ENCODE peak calls at places on chromosomes 7 and 10, in four cellular contexts. E, X, U and F are unnamed samples.

GRCh38 chr10:76033457-76034196 is 602.2 kb downstream of the LRMDA start:
- DNase-seq in U (peak; percentile 61), X (no peak), E (no peak), F (peak; percentile 36)

GRCh38 chr10:28719789-28720436 is 42.6 kb downstream of the BAMBI start:
- DNase-seq in E (no peak), X (no peak), U (no peak), F (no peak)

GRCh38 chr10:93208717-93209464 is 135.2 kb downstream of the CYP26A1 start:
- DNase-seq in U (no peak), E (no peak), X (peak; percentile 86), F (no peak)

GRCh38 chr7:31126976-31127375 is 74.9 kb downstream of the ADCYAP1R1 start:
- DNase-seq in E (no peak), U (no peak), X (no peak), F (no peak)

GRCh38 chr10:48506147-48506917 is 98.5 kb downstream of the ARHGAP22 start:
- DNase-seq in X (peak; percentile 69), E (no peak), U (peak; percentile 24), F (no peak)

GRCh38 chr7:132049462-132050304 is 493.3 kb upstream of the PODXL start:
- DNase-seq in U (peak; percentile 50), X (no peak), E (no peak), F (no peak)

GRCh38 chr10:91521444-91521843 is 111.3 kb downstream of the HECTD2 start:
- DNase-seq in U (no peak), X (no peak), E (no peak), F (no peak)

GRCh38 chr10:51747211-51747610 is 47.8 kb upstream of the CSTF2T start:
- DNase-seq in U (no peak), X (no peak), E (no peak), F (no peak)

GRCh38 chr10:97263971-97264370 is 28.5 kb downstream of the ARHGAP19 start:
- DNase-seq in U (no peak), X (no peak), E (no peak), F (no peak)

GRCh38 chr7:135714534-135715009 is 13.4 kb downstream of the SLC13A4 start:
- DNase-seq in X (peak; percentile 96), E (no peak), U (no peak), F (no peak)

GRCh38 chr10:42981358-42982236 is 95.3 kb upstream of the RET start:
- DNase-seq in E (peak; percentile 13), X (peak; percentile 73), U (peak; percentile 74), F (no peak)

GRCh38 chr10:23516530-23516929 is 77.7 kb downstream of the OTUD1 start:
- DNase-seq in U (no peak), E (no peak), X (peak; percentile 74), F (no peak)

GRCh38 chr10:42790835-42791234 is 8.2 kb downstream of the BMS1 start:
- DNase-seq in E (no peak), U (no peak), X (no peak), F (no peak)

GRCh38 chr7:83021032-83021431 is 141.7 kb downstream of the PCLO start:
- DNase-seq in E (no peak), X (no peak), U (no peak), F (no peak)

GRCh38 chr10:101367569-101368453 is 13.8 kb downstream of the BTRC start:
- DNase-seq in E (no peak), U (no peak), X (peak; percentile 36), F (no peak)

GRCh38 chr10:71729023-71729649 is 9.6 kb upstream of the C10orf105 start:
- DNase-seq in E (peak; percentile 74), X (no peak), U (peak; percentile 57), F (peak; percentile 89)

GRCh38 chr10:15879058-15879457 is 18.8 kb upstream of the MINDY3 start:
- DNase-seq in X (peak; percentile 80), U (no peak), E (no peak), F (no peak)

GRCh38 chr7:92058040-92058439 is 76.2 kb downstream of the CYP51A1 start:
- DNase-seq in U (no peak), X (no peak), E (no peak), F (no peak)

GRCh38 chr7:130141858-130142653 is 63.1 kb downstream of the TMEM209 start:
- DNase-seq in X (peak; percentile 90), U (no peak), E (peak; percentile 36), F (peak; percentile 56)
- H3K27ac ChIP-seq in X (peak overlapping the region; percentile 90), U (peak overlapping the region; percentile 72), E (peak overlapping the region; percentile 69), F (no peak overlapping the region)

GRCh38 chr7:910931-911431 is 34.6 kb downstream of the GET4 start:
- DNase-seq in X (no peak), U (no peak), E (no peak), F (peak; percentile 32)
- H3K27ac ChIP-seq in X (no peak overlapping the region), U (no peak overlapping the region), E (no peak overlapping the region), F (no peak overlapping the region)

GRCh38 chr10:121543545-121543944 is 54.7 kb downstream of the FGFR2 start:
- DNase-seq in E (no peak), U (no peak), X (no peak), F (no peak)
- H3K27ac ChIP-seq in E (no peak overlapping the region), U (no peak overlapping the region), X (no peak overlapping the region), F (no peak overlapping the region)

GRCh38 chr7:33109758-33110238 is 594 bp upstream of the RP9 start:
- DNase-seq in E (no peak), U (no peak), X (no peak), F (no peak)
- H3K27ac ChIP-seq in E (no peak overlapping the region), U (peak overlapping the region; percentile 92), X (no peak overlapping the region), F (no peak overlapping the region)

GRCh38 chr7:69889338-69890080 is 291.2 kb downstream of the AUTS2 start:
- DNase-seq in E (no peak), U (no peak), X (no peak), F (no peak)
- H3K27ac ChIP-seq in E (no peak overlapping the region), U (no peak overlapping the region), X (no peak overlapping the region), F (no peak overlapping the region)